ENCODE peak calls at places on chromosomes 2 and 18, in four cellular contexts. One of them, this sample, is unnamed.
A peak's percentile ranks its signal among the peaks of the same experiment; 100 is the strongest.

GRCh38 chr2:60552096-60552850 is 1.2 kb downstream of the BCL11A start:
- DNase-seq in caudate nucleus: no peak
- DNase-seq in H4: no peak
- DNase-seq in HT1080: no peak
- DNase-seq in this sample: no peak

GRCh38 chr2:176124358-176125214 is 2.1 kb downstream of the HOXD9 start:
- DNase-seq in caudate nucleus: no peak
- DNase-seq in H4: no peak
- DNase-seq in HT1080: no peak
- DNase-seq in this sample: no peak

GRCh38 chr18:29147944-29148343 is 971.0 kb upstream of the CDH2 start:
- DNase-seq in caudate nucleus: no peak
- DNase-seq in H4: peak; percentile 70
- DNase-seq in HT1080: peak; percentile 71
- DNase-seq in this sample: peak; percentile 29

GRCh38 chr2:46073540-46074018 is 223.6 kb upstream of the EPAS1 start:
- DNase-seq in caudate nucleus: no peak
- DNase-seq in H4: peak; percentile 95
- DNase-seq in HT1080: peak; percentile 98
- DNase-seq in this sample: peak; percentile 88

GRCh38 chr2:41803361-41803760 is 244.5 kb upstream of the PKDCC start:
- DNase-seq in caudate nucleus: no peak
- DNase-seq in H4: no peak
- DNase-seq in HT1080: no peak
- DNase-seq in this sample: no peak

GRCh38 chr2:151766421-151767153 is 32.3 kb upstream of the NEB start:
- DNase-seq in caudate nucleus: no peak
- DNase-seq in H4: no peak
- DNase-seq in HT1080: peak; percentile 15
- DNase-seq in this sample: no peak

GRCh38 chr2:47039502-47039870 is 115.6 kb downstream of the STPG4 start:
- DNase-seq in caudate nucleus: no peak
- DNase-seq in H4: no peak
- DNase-seq in HT1080: no peak
- DNase-seq in this sample: no peak

GRCh38 chr2:202278036-202278760 is 12.6 kb downstream of the NOP58 start:
- DNase-seq in caudate nucleus: no peak
- DNase-seq in H4: peak; percentile 14
- DNase-seq in HT1080: peak; percentile 57
- DNase-seq in this sample: peak; percentile 40

GRCh38 chr2:238138331-238139102 is at the start of gene KLHL30:
- DNase-seq in caudate nucleus: no peak
- DNase-seq in H4: no peak
- DNase-seq in HT1080: no peak
- DNase-seq in this sample: no peak

GRCh38 chr2:119195001-119195400 is 28.6 kb upstream of the STEAP3 start:
- DNase-seq in caudate nucleus: no peak
- DNase-seq in H4: no peak
- DNase-seq in HT1080: no peak
- DNase-seq in this sample: no peak

GRCh38 chr2:234974501-234975385 is 22.9 kb downstream of the SH3BP4 start:
- DNase-seq in caudate nucleus: no peak
- DNase-seq in H4: no peak
- DNase-seq in HT1080: no peak
- DNase-seq in this sample: no peak

GRCh38 chr2:215384710-215385109 is 51.2 kb downstream of the FN1 start:
- DNase-seq in caudate nucleus: no peak
- DNase-seq in H4: no peak
- DNase-seq in HT1080: no peak
- DNase-seq in this sample: no peak

GRCh38 chr2:85723707-85724360 is 29.7 kb downstream of the GNLY start:
- DNase-seq in caudate nucleus: no peak
- DNase-seq in H4: no peak
- DNase-seq in HT1080: no peak
- DNase-seq in this sample: no peak

GRCh38 chr2:237156857-237157550 is 71.3 kb downstream of the COPS8 start:
- DNase-seq in caudate nucleus: no peak
- DNase-seq in H4: no peak
- DNase-seq in HT1080: no peak
- DNase-seq in this sample: no peak

GRCh38 chr2:105814291-105814940 is 69.7 kb downstream of the NCK2 start:
- DNase-seq in caudate nucleus: no peak
- DNase-seq in H4: no peak
- DNase-seq in HT1080: no peak
- DNase-seq in this sample: no peak

GRCh38 chr2:178379162-178379664 is 71.8 kb downstream of the PRKRA start:
- DNase-seq in caudate nucleus: no peak
- DNase-seq in H4: no peak
- DNase-seq in HT1080: no peak
- DNase-seq in this sample: no peak

GRCh38 chr2:9057939-9058761 is 54.7 kb upstream of the MBOAT2 start:
- DNase-seq in caudate nucleus: no peak
- DNase-seq in H4: peak; percentile 84
- DNase-seq in HT1080: peak; percentile 90
- DNase-seq in this sample: no peak

GRCh38 chr2:240991378-240992263 is 6.8 kb upstream of the SNED1 start:
- DNase-seq in caudate nucleus: no peak
- DNase-seq in H4: peak; percentile 98
- DNase-seq in HT1080: peak; percentile 99
- DNase-seq in this sample: peak; percentile 22

GRCh38 chr2:54960118-54960517 is 90.1 kb downstream of the RTN4 start:
- DNase-seq in caudate nucleus: no peak
- DNase-seq in H4: no peak
- DNase-seq in HT1080: no peak
- DNase-seq in this sample: no peak

GRCh38 chr2:227230151-227230550 is 65.7 kb downstream of the COL4A3 start:
- DNase-seq in caudate nucleus: no peak
- DNase-seq in H4: no peak
- DNase-seq in HT1080: no peak
- DNase-seq in this sample: no peak

GRCh38 chr2:115389024-115389423 is 946.6 kb downstream of the DPP10 start:
- DNase-seq in caudate nucleus: no peak
- DNase-seq in H4: no peak
- DNase-seq in HT1080: no peak
- DNase-seq in this sample: no peak

GRCh38 chr18:46478796-46479195 is 178.2 kb downstream of the LOXHD1 start:
- DNase-seq in caudate nucleus: no peak
- DNase-seq in H4: no peak
- DNase-seq in HT1080: no peak
- DNase-seq in this sample: no peak

GRCh38 chr2:27071990-27072830 is 756 bp upstream of the OST4 start:
- DNase-seq in caudate nucleus: no peak
- DNase-seq in H4: no peak
- DNase-seq in HT1080: peak; percentile 11
- DNase-seq in this sample: no peak

GRCh38 chr18:79516441-79516931 is 120.8 kb downstream of the NFATC1 start:
- DNase-seq in caudate nucleus: no peak
- DNase-seq in H4: no peak
- DNase-seq in HT1080: no peak
- DNase-seq in this sample: no peak

GRCh38 chr18:21680148-21680547 is 24.4 kb downstream of the ABHD3 start:
- DNase-seq in caudate nucleus: no peak
- DNase-seq in H4: no peak
- DNase-seq in HT1080: no peak
- DNase-seq in this sample: no peak

GRCh38 chr18:9736445-9736844 is 28.3 kb downstream of the RAB31 start:
- DNase-seq in caudate nucleus: no peak
- DNase-seq in H4: no peak
- DNase-seq in HT1080: no peak
- DNase-seq in this sample: no peak

GRCh38 chr2:217223222-217223930 is 363.5 kb upstream of the TNP1 start:
- DNase-seq in caudate nucleus: no peak
- DNase-seq in H4: peak; percentile 94
- DNase-seq in HT1080: peak; percentile 97
- DNase-seq in this sample: peak; percentile 59

GRCh38 chr18:65288908-65289307 is 461.9 kb upstream of the CDH7 start:
- DNase-seq in caudate nucleus: no peak
- DNase-seq in H4: no peak
- DNase-seq in HT1080: no peak
- DNase-seq in this sample: no peak

GRCh38 chr2:174038472-174038871 is 73.3 kb upstream of the SP3 start:
- DNase-seq in caudate nucleus: no peak
- DNase-seq in H4: no peak
- DNase-seq in HT1080: no peak
- DNase-seq in this sample: no peak

GRCh38 chr2:196389670-196390069 is 218.3 kb upstream of the STK17B start:
- DNase-seq in caudate nucleus: no peak
- DNase-seq in H4: no peak
- DNase-seq in HT1080: peak; percentile 13
- DNase-seq in this sample: no peak

GRCh38 chr2:205685314-205686230 is 3.3 kb downstream of the NRP2 start:
- DNase-seq in caudate nucleus: no peak
- DNase-seq in H4: no peak
- DNase-seq in HT1080: peak; percentile 73
- DNase-seq in this sample: no peak

GRCh38 chr2:233974530-233975071 is 57.4 kb downstream of the TRPM8 start:
- DNase-seq in caudate nucleus: no peak
- DNase-seq in H4: peak; percentile 100
- DNase-seq in HT1080: peak; percentile 100
- DNase-seq in this sample: peak; percentile 90

GRCh38 chr2:112957511-112957910 is 20.3 kb upstream of the IL36G start:
- DNase-seq in caudate nucleus: no peak
- DNase-seq in H4: no peak
- DNase-seq in HT1080: no peak
- DNase-seq in this sample: no peak

GRCh38 chr2:47488870-47489584 is 86.1 kb downstream of the MSH2 start:
- DNase-seq in caudate nucleus: no peak
- DNase-seq in H4: peak; percentile 65
- DNase-seq in HT1080: peak; percentile 86
- DNase-seq in this sample: peak; percentile 11

GRCh38 chr2:173109253-173110188 is 33.9 kb downstream of the MAP3K20 start:
- DNase-seq in caudate nucleus: no peak
- DNase-seq in H4: peak; percentile 50
- DNase-seq in HT1080: peak; percentile 67
- DNase-seq in this sample: no peak

GRCh38 chr2:112803691-112804521 is 19.6 kb upstream of the IL1A start:
- DNase-seq in caudate nucleus: no peak
- DNase-seq in H4: no peak
- DNase-seq in HT1080: peak; percentile 80
- DNase-seq in this sample: no peak

GRCh38 chr2:207072579-207072978 is 93.2 kb downstream of the KLF7 start:
- DNase-seq in caudate nucleus: no peak
- DNase-seq in H4: no peak
- DNase-seq in HT1080: no peak
- DNase-seq in this sample: no peak

GRCh38 chr18:21599585-21600525 is 649 bp downstream of the ESCO1 start:
- DNase-seq in caudate nucleus: no peak
- DNase-seq in H4: peak; percentile 26
- DNase-seq in HT1080: no peak
- DNase-seq in this sample: no peak

This sample was measured in foreskin melanocyte.